ENCODE peak calls at places on chromosomes 4 and X, in six cellular contexts. One of them, this sample, is unnamed.

GRCh38 chr4:113953888-113954287 is 25.6 kb downstream of the ARSJ start:
- DNase-seq in stimulated activated CD4-positive, alpha-beta T cell treated with anti-CD3 and anti-CD28 coated beads, Interleukin-4, amount 100 ng/mL, for 4 hours: no peak
- DNase-seq in activated T-helper 1 cell treated with Interleukin-2 at 50 U/mL for 16 hours: no peak
- DNase-seq in foreskin keratinocyte: no peak
- DNase-seq in A549: no peak
- DNase-seq in stomach: no peak
- DNase-seq in this sample: no peak

GRCh38 chrX:84188320-84188834 is 378 bp upstream of the RPS6KA6 start:
- DNase-seq in activated T-helper 1 cell treated with Interleukin-2 at 50 U/mL for 16 hours: no peak
- DNase-seq in stimulated activated CD4-positive, alpha-beta T cell treated with anti-CD3 and anti-CD28 coated beads, Interleukin-4, amount 100 ng/mL, for 4 hours: no peak
- DNase-seq in stomach: peak; percentile 51
- DNase-seq in foreskin keratinocyte: no peak
- DNase-seq in A549: peak; percentile 48
- DNase-seq in this sample: no peak

GRCh38 chr4:2901186-2901585 is 57.5 kb downstream of the ADD1 start:
- DNase-seq in stomach: no peak
- DNase-seq in foreskin keratinocyte: no peak
- DNase-seq in activated T-helper 1 cell treated with Interleukin-2 at 50 U/mL for 16 hours: no peak
- DNase-seq in stimulated activated CD4-positive, alpha-beta T cell treated with anti-CD3 and anti-CD28 coated beads, Interleukin-4, amount 100 ng/mL, for 4 hours: no peak
- DNase-seq in A549: no peak
- DNase-seq in this sample: no peak

GRCh38 chr4:44679060-44679459 is 840 bp downstream of the GUF1 start:
- DNase-seq in foreskin keratinocyte: no peak
- DNase-seq in stimulated activated CD4-positive, alpha-beta T cell treated with anti-CD3 and anti-CD28 coated beads, Interleukin-4, amount 100 ng/mL, for 4 hours: no peak
- DNase-seq in A549: no peak
- DNase-seq in stomach: no peak
- DNase-seq in activated T-helper 1 cell treated with Interleukin-2 at 50 U/mL for 16 hours: no peak
- DNase-seq in this sample: no peak

GRCh38 chr4:74006009-74006476 is 7.6 kb upstream of the CXCL5 start:
- DNase-seq in foreskin keratinocyte: peak; percentile 51
- DNase-seq in activated T-helper 1 cell treated with Interleukin-2 at 50 U/mL for 16 hours: no peak
- DNase-seq in stimulated activated CD4-positive, alpha-beta T cell treated with anti-CD3 and anti-CD28 coated beads, Interleukin-4, amount 100 ng/mL, for 4 hours: no peak
- DNase-seq in A549: no peak
- DNase-seq in stomach: no peak
- DNase-seq in this sample: no peak

GRCh38 chr4:8131210-8131609 is 27.4 kb downstream of the ABLIM2 start:
- DNase-seq in activated T-helper 1 cell treated with Interleukin-2 at 50 U/mL for 16 hours: no peak
- DNase-seq in stimulated activated CD4-positive, alpha-beta T cell treated with anti-CD3 and anti-CD28 coated beads, Interleukin-4, amount 100 ng/mL, for 4 hours: no peak
- DNase-seq in A549: no peak
- DNase-seq in foreskin keratinocyte: no peak
- DNase-seq in stomach: no peak
- DNase-seq in this sample: no peak

GRCh38 chr4:8352368-8353157 is 83.0 kb downstream of the HTRA3 start:
- DNase-seq in A549: no peak
- DNase-seq in stimulated activated CD4-positive, alpha-beta T cell treated with anti-CD3 and anti-CD28 coated beads, Interleukin-4, amount 100 ng/mL, for 4 hours: no peak
- DNase-seq in stomach: no peak
- DNase-seq in foreskin keratinocyte: no peak
- DNase-seq in activated T-helper 1 cell treated with Interleukin-2 at 50 U/mL for 16 hours: no peak
- DNase-seq in this sample: peak; percentile 77

GRCh38 chr4:150265806-150266205 is 187.6 kb downstream of the DCLK2 start:
- DNase-seq in stimulated activated CD4-positive, alpha-beta T cell treated with anti-CD3 and anti-CD28 coated beads, Interleukin-4, amount 100 ng/mL, for 4 hours: no peak
- DNase-seq in foreskin keratinocyte: peak; percentile 41
- DNase-seq in activated T-helper 1 cell treated with Interleukin-2 at 50 U/mL for 16 hours: no peak
- DNase-seq in A549: no peak
- DNase-seq in stomach: no peak
- DNase-seq in this sample: no peak

GRCh38 chr4:183588169-183588675 is 70.8 kb downstream of the RWDD4 start:
- DNase-seq in activated T-helper 1 cell treated with Interleukin-2 at 50 U/mL for 16 hours: no peak
- DNase-seq in foreskin keratinocyte: no peak
- DNase-seq in stimulated activated CD4-positive, alpha-beta T cell treated with anti-CD3 and anti-CD28 coated beads, Interleukin-4, amount 100 ng/mL, for 4 hours: no peak
- DNase-seq in stomach: no peak
- DNase-seq in A549: no peak
- DNase-seq in this sample: no peak

GRCh38 chr4:158201310-158201709 is 9.0 kb upstream of the TMEM144 start:
- DNase-seq in foreskin keratinocyte: no peak
- DNase-seq in stomach: no peak
- DNase-seq in stimulated activated CD4-positive, alpha-beta T cell treated with anti-CD3 and anti-CD28 coated beads, Interleukin-4, amount 100 ng/mL, for 4 hours: no peak
- DNase-seq in A549: no peak
- DNase-seq in activated T-helper 1 cell treated with Interleukin-2 at 50 U/mL for 16 hours: no peak
- DNase-seq in this sample: no peak

GRCh38 chr4:94305468-94306225 is 37.0 kb downstream of the HPGDS start:
- DNase-seq in A549: no peak
- DNase-seq in stimulated activated CD4-positive, alpha-beta T cell treated with anti-CD3 and anti-CD28 coated beads, Interleukin-4, amount 100 ng/mL, for 4 hours: no peak
- DNase-seq in stomach: no peak
- DNase-seq in activated T-helper 1 cell treated with Interleukin-2 at 50 U/mL for 16 hours: no peak
- DNase-seq in foreskin keratinocyte: no peak
- DNase-seq in this sample: no peak

GRCh38 chrX:44785652-44786051 is 58.2 kb upstream of the DUSP21 start:
- DNase-seq in activated T-helper 1 cell treated with Interleukin-2 at 50 U/mL for 16 hours: no peak
- DNase-seq in stomach: no peak
- DNase-seq in stimulated activated CD4-positive, alpha-beta T cell treated with anti-CD3 and anti-CD28 coated beads, Interleukin-4, amount 100 ng/mL, for 4 hours: no peak
- DNase-seq in A549: no peak
- DNase-seq in foreskin keratinocyte: peak; percentile 58
- DNase-seq in this sample: peak; percentile 62

GRCh38 chr4:151626228-151626627 is 134.6 kb downstream of the GATB start:
- DNase-seq in foreskin keratinocyte: no peak
- DNase-seq in stimulated activated CD4-positive, alpha-beta T cell treated with anti-CD3 and anti-CD28 coated beads, Interleukin-4, amount 100 ng/mL, for 4 hours: no peak
- DNase-seq in stomach: no peak
- DNase-seq in A549: no peak
- DNase-seq in activated T-helper 1 cell treated with Interleukin-2 at 50 U/mL for 16 hours: no peak
- DNase-seq in this sample: no peak

GRCh38 chrX:38061335-38061734 is 55.0 kb downstream of the SYTL5 start:
- DNase-seq in stimulated activated CD4-positive, alpha-beta T cell treated with anti-CD3 and anti-CD28 coated beads, Interleukin-4, amount 100 ng/mL, for 4 hours: no peak
- DNase-seq in activated T-helper 1 cell treated with Interleukin-2 at 50 U/mL for 16 hours: no peak
- DNase-seq in stomach: no peak
- DNase-seq in foreskin keratinocyte: no peak
- DNase-seq in A549: no peak
- DNase-seq in this sample: no peak

GRCh38 chrX:153184787-153185186 is 5.7 kb downstream of the MAGEA1 start:
- DNase-seq in stimulated activated CD4-positive, alpha-beta T cell treated with anti-CD3 and anti-CD28 coated beads, Interleukin-4, amount 100 ng/mL, for 4 hours: no peak
- DNase-seq in stomach: no peak
- DNase-seq in A549: no peak
- DNase-seq in foreskin keratinocyte: no peak
- DNase-seq in activated T-helper 1 cell treated with Interleukin-2 at 50 U/mL for 16 hours: no peak
- DNase-seq in this sample: no peak

GRCh38 chr4:189279188-189279587 is 661.5 kb upstream of the FRG1 start:
- DNase-seq in A549: no peak
- DNase-seq in stimulated activated CD4-positive, alpha-beta T cell treated with anti-CD3 and anti-CD28 coated beads, Interleukin-4, amount 100 ng/mL, for 4 hours: no peak
- DNase-seq in foreskin keratinocyte: no peak
- DNase-seq in activated T-helper 1 cell treated with Interleukin-2 at 50 U/mL for 16 hours: no peak
- DNase-seq in stomach: no peak
- DNase-seq in this sample: no peak

GRCh38 chrX:136147966-136148365 is 633 bp downstream of the FHL1 start:
- DNase-seq in A549: no peak
- DNase-seq in stomach: no peak
- DNase-seq in foreskin keratinocyte: no peak
- DNase-seq in stimulated activated CD4-positive, alpha-beta T cell treated with anti-CD3 and anti-CD28 coated beads, Interleukin-4, amount 100 ng/mL, for 4 hours: no peak
- DNase-seq in activated T-helper 1 cell treated with Interleukin-2 at 50 U/mL for 16 hours: no peak
- DNase-seq in this sample: no peak

GRCh38 chrX:133081990-133082389 is 14.9 kb downstream of the USP26 start:
- DNase-seq in stimulated activated CD4-positive, alpha-beta T cell treated with anti-CD3 and anti-CD28 coated beads, Interleukin-4, amount 100 ng/mL, for 4 hours: no peak
- DNase-seq in foreskin keratinocyte: no peak
- DNase-seq in A549: no peak
- DNase-seq in stomach: no peak
- DNase-seq in activated T-helper 1 cell treated with Interleukin-2 at 50 U/mL for 16 hours: no peak
- DNase-seq in this sample: no peak

GRCh38 chr4:121164291-121164690 is at the start of gene TNIP3:
- DNase-seq in stimulated activated CD4-positive, alpha-beta T cell treated with anti-CD3 and anti-CD28 coated beads, Interleukin-4, amount 100 ng/mL, for 4 hours: no peak
- DNase-seq in A549: no peak
- DNase-seq in foreskin keratinocyte: peak; percentile 84
- DNase-seq in activated T-helper 1 cell treated with Interleukin-2 at 50 U/mL for 16 hours: no peak
- DNase-seq in stomach: no peak
- DNase-seq in this sample: no peak

This sample was measured in mesenteric fat pad.